ENCODE peak calls at places on chromosomes 1 and 21, in nine cellular contexts. O is pancreas; Y is A673; X is body of pancreas; L is upper lobe of left lung; Z is fibroblast of lung; I is upper lobe of right lung; P is stomach; B is CD4-positive, alpha-beta memory T cell. A is an unnamed sample.

GRCh38 chr1:223682502-223682901 is 17.0 kb upstream of the CAPN8 start:
- DNase-seq in O (no peak), Y (no peak), X (no peak), L (no peak), Z (no peak), I (no peak), P (no peak), B (no peak), A (no peak)

GRCh38 chr1:181095763-181096184 is 7.3 kb downstream of the IER5 start:
- DNase-seq in O (no peak), Y (no peak), X (no peak), L (no peak), Z (no peak), I (no peak), P (no peak), B (no peak), A (no peak)

GRCh38 chr1:156747737-156748669 is 3.5 kb downstream of the HDGF start:
- DNase-seq in O (no peak), Y (peak; percentile 45), X (no peak), L (no peak), Z (no peak), I (no peak), P (no peak), B (no peak), A (no peak)

GRCh38 chr1:63405021-63405420 is 37.6 kb downstream of the ALG6 start:
- DNase-seq in O (no peak), Y (no peak), X (no peak), L (no peak), Z (no peak), I (no peak), P (no peak), B (no peak), A (no peak)

GRCh38 chr1:154276797-154277196 is 4.4 kb downstream of the HAX1 start:
- DNase-seq in O (no peak), Y (no peak), X (no peak), L (no peak), Z (no peak), I (no peak), P (no peak), B (no peak), A (no peak)

GRCh38 chr1:16960560-16961296 is 19.7 kb downstream of the MFAP2 start:
- DNase-seq in O (peak; percentile 99), Y (peak; percentile 83), X (peak; percentile 93), L (peak; percentile 97), Z (peak; percentile 77), I (peak; percentile 97), P (peak; percentile 92), B (peak; percentile 75), A (peak; percentile 66)

GRCh38 chr1:43934279-43934985 is 831 bp downstream of the ARTN start:
- DNase-seq in O (peak; percentile 91), Y (peak; percentile 89), X (peak; percentile 70), L (no peak), Z (peak; percentile 66), I (peak; percentile 87), P (peak; percentile 68), B (peak; percentile 34), A (no peak)

GRCh38 chr1:200306954-200307754 is 102.7 kb downstream of the ZNF281 start:
- DNase-seq in O (no peak), Y (peak; percentile 44), X (peak; percentile 46), L (no peak), Z (peak; percentile 63), I (no peak), P (no peak), B (peak; percentile 49), A (no peak)

GRCh38 chr1:210189426-210189825 is 43.2 kb upstream of the SERTAD4 start:
- DNase-seq in O (no peak), Y (no peak), X (no peak), L (no peak), Z (no peak), I (no peak), P (no peak), B (no peak), A (no peak)

GRCh38 chr1:227273557-227273956 is 44.7 kb downstream of the CDC42BPA start:
- DNase-seq in O (no peak), Y (peak; percentile 18), X (peak; percentile 33), L (no peak), Z (peak; percentile 16), I (no peak), P (no peak), B (no peak), A (no peak)

GRCh38 chr1:110118636-110119396 is 6.6 kb downstream of the UBL4B start:
- DNase-seq in O (no peak), Y (no peak), X (no peak), L (no peak), Z (no peak), I (no peak), P (no peak), B (no peak), A (no peak)

GRCh38 chr1:203327684-203328457 is 22.6 kb downstream of the BTG2 start:
- DNase-seq in O (no peak), Y (peak; percentile 77), X (no peak), L (no peak), Z (peak; percentile 64), I (no peak), P (peak; percentile 66), B (peak; percentile 87), A (peak; percentile 69)

GRCh38 chr1:162987866-162988265 is 81.3 kb upstream of the RGS4 start:
- DNase-seq in O (no peak), Y (no peak), X (no peak), L (no peak), Z (no peak), I (no peak), P (no peak), B (no peak), A (no peak)

GRCh38 chr1:83900530-83900929 is 98.4 kb downstream of the TTLL7 start:
- DNase-seq in O (no peak), Y (no peak), X (no peak), L (no peak), Z (peak; percentile 56), I (no peak), P (no peak), B (no peak), A (no peak)

GRCh38 chr1:16606106-16606505 is 7.3 kb downstream of the NBPF1 start:
- DNase-seq in O (no peak), Y (no peak), X (no peak), L (no peak), Z (no peak), I (no peak), P (no peak), B (no peak), A (no peak)

GRCh38 chr1:215543191-215543606 is 23.9 kb upstream of the KCTD3 start:
- DNase-seq in O (no peak), Y (no peak), X (peak; percentile 34), L (no peak), Z (peak; percentile 78), I (no peak), P (peak; percentile 30), B (no peak), A (no peak)

DNA sequence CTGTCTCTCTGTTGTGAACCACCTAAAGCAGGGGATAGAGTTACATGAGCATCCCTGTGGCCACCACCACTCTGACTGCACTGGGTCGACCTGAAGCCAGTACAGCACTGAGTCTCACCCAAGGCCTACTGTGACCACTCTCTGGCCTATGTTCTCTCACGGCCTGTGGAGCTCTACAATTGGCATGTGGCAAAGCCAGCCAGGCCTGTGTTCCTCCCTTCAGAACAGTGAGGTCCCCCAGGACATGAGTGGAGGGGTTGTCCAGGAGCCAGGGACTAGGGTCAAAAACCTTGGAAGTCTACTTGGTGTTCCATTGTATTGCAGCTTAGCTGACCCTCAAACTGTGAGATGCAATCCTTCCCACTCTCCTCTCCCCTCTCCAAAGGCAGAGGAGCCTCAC is 42.7 kb upstream of the FMO3 start:
- DNase-seq in O (no peak), Y (no peak), X (no peak), L (no peak), Z (no peak), I (no peak), P (no peak), B (no peak), A (no peak)
- H3K9me3 ChIP-seq in O (no peaks in the 10 kb centered on the region), Y (no peaks in the 10 kb centered on the region), X (peaks cover 2% of the 10 kb centered on the region), L (no peaks in the 10 kb centered on the region), Z (no peaks in the 10 kb centered on the region), I (peaks cover 10% of the 10 kb centered on the region), P (peaks cover 33% of the 10 kb centered on the region), B (no peaks in the 10 kb centered on the region), A (no peaks in the 10 kb centered on the region)

DNA sequence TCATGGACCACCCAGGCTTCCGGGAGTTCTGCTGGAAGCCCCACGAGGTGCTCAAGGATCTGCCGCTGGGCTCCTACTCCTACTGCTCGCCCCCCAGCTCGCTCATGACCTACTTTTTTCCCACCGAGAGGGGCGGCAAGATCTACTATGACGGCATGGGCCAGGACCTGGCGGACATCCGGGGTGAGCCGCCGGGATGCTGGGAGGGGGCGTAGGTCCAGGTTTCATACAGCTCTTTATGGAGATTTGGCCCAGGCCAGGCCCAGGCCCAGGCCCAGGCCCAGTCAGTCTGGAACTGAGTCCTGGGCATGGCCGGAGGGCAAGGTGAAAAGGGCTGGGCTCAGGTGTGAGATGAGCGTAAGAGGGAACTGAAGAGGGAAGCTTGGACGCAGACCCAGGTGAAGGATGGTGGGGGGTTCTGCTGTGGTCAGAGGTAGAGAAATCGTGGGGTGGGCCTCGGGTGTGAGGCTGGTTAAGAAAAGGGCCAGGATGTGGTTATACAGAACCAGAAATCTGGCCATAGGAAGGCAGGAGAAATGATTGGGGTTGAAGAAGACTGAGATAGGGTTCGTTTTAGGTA is 23.0 kb downstream of the DISP3 start:
- DNase-seq in O (no peak), Y (no peak), X (no peak), L (peak; percentile 51), Z (no peak), I (peak; percentile 54), P (no peak), B (no peak), A (no peak)
- H3K9me3 ChIP-seq in O (no peaks in the 10 kb centered on the region), Y (peaks cover 15% of the 10 kb centered on the region), X (peaks cover 16% of the 10 kb centered on the region), L (peaks cover 25% of the 10 kb centered on the region), Z (no peaks in the 10 kb centered on the region), I (peaks cover 20% of the 10 kb centered on the region), P (peaks cover 61% of the 10 kb centered on the region), B (no peaks in the 10 kb centered on the region), A (no peaks in the 10 kb centered on the region)

GRCh38 chr21:20617130-20617529 is 381.1 kb upstream of the NCAM2 start:
- DNase-seq in O (no peak), Y (no peak), X (no peak), L (no peak), Z (no peak), I (no peak), P (peak; percentile 27), B (no peak), A (no peak)
- H3K9me3 ChIP-seq in O (no peaks in the 10 kb centered on the region), Y (peaks cover 5% of the 10 kb centered on the region), X (no peaks in the 10 kb centered on the region), L (no peaks in the 10 kb centered on the region), Z (no peaks in the 10 kb centered on the region), I (no peaks in the 10 kb centered on the region), P (no peaks in the 10 kb centered on the region), B (no peaks in the 10 kb centered on the region), A (no peaks in the 10 kb centered on the region)

DNA sequence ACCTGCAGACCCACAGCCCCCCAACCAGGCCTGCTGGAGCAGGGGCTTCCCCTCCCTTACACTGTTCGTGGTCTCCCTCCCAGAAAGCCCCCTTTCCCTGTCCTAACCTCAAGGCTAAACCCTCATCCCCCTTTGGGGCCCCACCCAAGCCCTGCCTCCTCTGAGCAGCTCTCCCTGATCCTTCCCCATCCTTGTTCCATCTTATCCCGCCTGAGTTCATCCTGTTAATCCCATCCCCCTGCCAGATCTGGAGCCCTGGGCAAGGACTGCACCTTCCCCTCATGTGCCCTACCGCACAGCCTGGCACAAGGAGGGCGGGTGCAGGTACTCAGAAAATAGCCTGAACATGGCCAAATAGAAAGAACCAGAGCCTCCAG is 6.9 kb upstream of the TNNT2 start:
- DNase-seq in O (no peak), Y (no peak), X (no peak), L (no peak), Z (no peak), I (no peak), P (no peak), B (no peak), A (no peak)
- H3K9me3 ChIP-seq in O (no peaks in the 10 kb centered on the region), Y (no peaks in the 10 kb centered on the region), X (no peaks in the 10 kb centered on the region), L (no peaks in the 10 kb centered on the region), Z (no peaks in the 10 kb centered on the region), I (no peaks in the 10 kb centered on the region), P (no peaks in the 10 kb centered on the region), B (no peaks in the 10 kb centered on the region), A (no peaks in the 10 kb centered on the region)

GRCh38 chr1:151612506-151613274 is 840 bp downstream of the SNX27 start:
- DNase-seq in O (peak; percentile 78), Y (peak; percentile 34), X (peak; percentile 30), L (no peak), Z (peak; percentile 17), I (peak; percentile 71), P (no peak), B (peak; percentile 23), A (peak; percentile 6)
- H3K9me3 ChIP-seq in O (no peaks in the 10 kb centered on the region), Y (no peaks in the 10 kb centered on the region), X (no peaks in the 10 kb centered on the region), L (no peaks in the 10 kb centered on the region), Z (no peaks in the 10 kb centered on the region), I (no peaks in the 10 kb centered on the region), P (no peaks in the 10 kb centered on the region), B (no peaks in the 10 kb centered on the region), A (no peaks in the 10 kb centered on the region)